ENCODE peak calls at places on chromosomes 6 and 20, in six cellular contexts. V is body of pancreas, K is GM12891, X is sigmoid colon, S is heart left ventricle, J is tibial nerve. R is an unnamed sample.

GRCh38 chr6:35635601-35636597 is 52.8 kb downstream of the FKBP5 start:
- DNase-seq in X (no peak), K (no peak), J (no peak), S (no peak), V (no peak), R (no peak)

GRCh38 chr6:126069457-126069856 is 83.1 kb downstream of the TRMT11 start:
- DNase-seq in X (no peak), S (no peak), V (no peak), K (no peak), J (no peak), R (no peak)

GRCh38 chr20:49578436-49578835 is 10.5 kb upstream of the PTGIS start:
- DNase-seq in S (no peak), X (peak; percentile 60), V (no peak), J (no peak), K (no peak), R (peak; percentile 23)

GRCh38 chr20:4040283-4041179 is 25.2 kb upstream of the RNF24 start:
- DNase-seq in J (no peak), K (no peak), V (peak; percentile 44), S (no peak), X (peak; percentile 14), R (no peak)

GRCh38 chr6:101351173-101351572 is 42.3 kb upstream of the GRIK2 start:
- DNase-seq in K (no peak), V (no peak), X (no peak), J (no peak), S (no peak), R (no peak)

GRCh38 chr20:57936636-57937310 is 227.0 kb upstream of the PMEPA1 start:
- DNase-seq in S (no peak), J (no peak), V (no peak), X (no peak), K (no peak), R (no peak)

GRCh38 chr20:11585752-11586352 is 331.8 kb upstream of the BTBD3 start:
- DNase-seq in J (no peak), V (no peak), X (no peak), K (no peak), S (no peak), R (no peak)

GRCh38 chr6:159979136-159979874 is 10.4 kb downstream of the IGF2R start:
- DNase-seq in K (no peak), V (no peak), J (no peak), X (no peak), S (no peak), R (peak; percentile 78)

GRCh38 chr6:52577022-52577777 is at the start of gene TRAM2:
- DNase-seq in V (peak; percentile 84), X (peak; percentile 92), K (peak; percentile 70), J (peak; percentile 68), S (peak; percentile 91), R (peak; percentile 96)

GRCh38 chr20:24379116-24379927 is 90.1 kb upstream of the SYNDIG1 start:
- DNase-seq in X (peak; percentile 75), J (no peak), S (peak; percentile 12), V (no peak), K (no peak), R (no peak)

GRCh38 chr6:126140015-126140414 is 153.7 kb downstream of the TRMT11 start:
- DNase-seq in S (no peak), J (no peak), X (no peak), K (no peak), V (no peak), R (no peak)

GRCh38 chr20:35978041-35978513 is 9.7 kb downstream of the CNBD2 start:
- DNase-seq in K (no peak), X (no peak), J (no peak), V (no peak), S (no peak), R (no peak)

GRCh38 chr20:35174458-35175216 is 2.8 kb downstream of the PROCR start:
- DNase-seq in V (peak; percentile 62), S (no peak), K (no peak), X (no peak), J (no peak), R (peak; percentile 65)

GRCh38 chr6:4672772-4673171 is 103.4 kb upstream of the CDYL start:
- DNase-seq in J (no peak), V (no peak), X (no peak), S (no peak), K (no peak), R (no peak)

GRCh38 chr6:38909020-38909730 is 139.4 kb upstream of the GLP1R start:
- DNase-seq in V (peak; percentile 54), K (no peak), X (no peak), S (no peak), J (no peak), R (no peak)

GRCh38 chr6:84086545-84087429 is 53.2 kb downstream of the MRAP2 start:
- DNase-seq in V (peak; percentile 7), X (no peak), J (no peak), K (no peak), S (no peak), R (no peak)

GRCh38 chr6:79546186-79546585 is 9.0 kb upstream of the LCA5 start:
- DNase-seq in S (no peak), X (no peak), J (no peak), V (no peak), K (no peak), R (no peak)

GRCh38 chr20:23873370-23874015 is 6.1 kb downstream of the CST5 start:
- DNase-seq in V (no peak), K (no peak), X (no peak), S (no peak), J (no peak), R (no peak)

GRCh38 chr6:127299522-127300240 is 33.0 kb downstream of the RNF146 start:
- DNase-seq in X (no peak), J (no peak), V (no peak), S (no peak), K (no peak), R (no peak)

GRCh38 chr6:134724653-134725340 is 225.1 kb downstream of the ALDH8A1 start:
- DNase-seq in X (no peak), K (no peak), V (peak; percentile 18), S (peak; percentile 46), J (no peak), R (no peak)

DNA sequence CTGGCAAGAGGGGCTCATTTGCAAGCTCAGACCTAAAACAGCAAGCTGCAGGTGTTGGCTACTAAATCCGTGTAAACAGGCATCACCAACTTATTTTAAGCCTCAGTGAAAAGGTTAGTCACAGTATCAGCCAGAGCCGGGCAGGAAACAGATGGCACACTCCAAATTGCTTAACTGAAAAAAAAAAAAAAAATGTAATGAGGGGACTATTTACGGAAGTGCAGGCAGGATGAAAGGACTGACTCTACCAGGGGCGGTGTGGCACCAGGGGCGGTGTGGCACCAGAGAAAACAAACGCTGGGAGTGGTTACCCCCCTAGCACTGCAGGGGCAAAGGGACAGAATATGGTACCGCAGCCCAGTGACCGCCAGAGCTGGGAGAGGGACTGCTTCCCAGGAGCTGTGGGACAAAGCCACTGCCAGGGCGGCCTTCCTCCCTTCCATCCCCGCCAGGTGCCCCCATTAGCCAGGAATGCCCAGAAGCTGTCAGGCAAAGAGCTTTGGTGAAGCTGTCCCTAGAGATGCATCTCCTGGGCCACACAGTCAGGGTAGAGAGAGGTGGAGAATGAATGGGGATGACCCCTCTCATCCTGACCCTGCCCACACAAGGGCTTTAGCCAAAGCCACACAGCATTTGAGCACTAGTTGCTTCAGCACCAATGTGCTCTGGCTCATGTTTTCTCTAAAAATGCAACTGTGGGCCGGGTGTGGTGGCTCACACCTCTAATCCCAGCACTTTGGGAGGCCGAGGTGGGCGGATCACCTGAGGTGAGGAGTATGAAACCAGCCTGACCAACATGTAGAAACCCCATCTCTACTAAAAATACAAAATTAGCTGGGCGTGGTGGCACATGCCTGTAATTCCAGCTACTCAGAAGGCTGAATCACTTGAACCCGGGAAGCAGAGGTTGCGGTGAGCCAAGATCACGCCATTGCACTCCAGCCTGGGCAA is 39.6 kb upstream of the GFOD1 start:
- DNase-seq in J (no peak), X (peak; percentile 70), V (peak; percentile 53), S (peak; percentile 53), K (peak; percentile 32), R (peak; percentile 89)
- TF ChIP-seq POLR2A in J (no peak), X (no peak), V (no peak), S (no peak), K (no peak), R (no peak)

GRCh38 chr20:63657937-63658748 is at the start of gene RTEL1:
- DNase-seq in X (peak; percentile 96), J (peak; percentile 80), S (peak; percentile 94), V (peak; percentile 91), K (peak; percentile 100), R (peak; percentile 97)

GRCh38 chr20:63660622-63661021 is 2.5 kb downstream of the RTEL1 start:
- DNase-seq in V (no peak), X (no peak), S (no peak), J (no peak), K (no peak), R (no peak)

GRCh38 chr20:63659370-63659769 is 1.3 kb downstream of the RTEL1 start:
- DNase-seq in X (peak; percentile 60), V (no peak), K (no peak), J (no peak), S (no peak), R (peak; percentile 77)

GRCh38 chr20:63657260-63657936 is 714 bp upstream of the RTEL1 start:
- DNase-seq in V (no peak), K (no peak), J (no peak), X (peak; percentile 64), S (no peak), R (peak; percentile 85)

GRCh38 chr20:63658749-63659187 is 656 bp downstream of the RTEL1 start:
- DNase-seq in J (no peak), S (peak; percentile 49), X (no peak), V (peak; percentile 34), K (no peak), R (peak; percentile 89)
- TF ChIP-seq POLR2A in J (no peak), S (no peak), X (no peak), V (no peak), K (no peak), R (no peak)

DNA sequence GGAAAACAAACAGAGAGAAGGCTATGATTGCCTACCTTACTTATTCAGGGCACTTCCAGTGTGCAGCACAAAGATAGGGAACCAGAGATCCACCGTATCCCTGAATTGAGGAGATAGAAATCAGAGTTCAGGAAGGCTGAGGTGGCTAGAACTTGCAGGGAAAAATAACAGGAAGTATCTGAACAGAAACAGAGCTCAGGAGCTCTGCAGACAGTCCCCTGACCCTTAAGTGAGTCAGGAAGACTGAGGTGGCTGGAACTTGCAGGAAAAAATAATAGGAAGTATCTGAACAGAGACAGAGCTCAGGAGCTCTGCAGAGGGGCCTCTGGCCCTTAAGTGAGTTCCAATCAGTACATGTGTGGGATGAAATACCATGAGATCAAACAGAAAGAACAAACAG is 65.4 kb downstream of the RPRD1B start:
- DNase-seq in K (no peak), X (no peak), S (no peak), J (no peak), V (no peak), R (no peak)
- TF ChIP-seq POLR2A in K (no peak), X (no peak), S (no peak), J (no peak), V (no peak), R (no peak)

DNA sequence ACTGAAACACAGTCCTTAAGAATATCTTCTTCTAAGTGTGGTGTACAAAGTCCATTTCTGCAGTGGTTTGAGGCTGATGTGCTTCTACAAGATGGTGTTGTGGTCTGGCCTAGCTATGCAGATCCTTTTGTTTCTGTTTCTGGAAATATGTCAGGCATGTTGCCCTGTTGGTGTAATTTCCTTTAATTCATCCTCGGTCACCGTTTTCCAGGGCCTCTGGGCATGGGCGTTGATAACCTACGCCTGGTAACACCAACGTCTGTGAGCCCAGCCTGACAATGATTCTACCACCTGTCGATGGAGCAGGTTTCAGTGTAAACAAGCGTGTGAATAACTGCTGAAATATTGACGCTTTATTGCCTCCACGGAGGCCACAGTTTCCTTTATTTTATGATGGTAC is 33.3 kb upstream of the AFDN start:
- DNase-seq in X (no peak), V (no peak), S (no peak), K (no peak), J (no peak), R (no peak)
- TF ChIP-seq POLR2A in X (no peak), V (no peak), S (no peak), K (no peak), J (no peak), R (no peak)

GRCh38 chr20:56795492-56795891 is 166.4 kb downstream of the TFAP2C start:
- DNase-seq in X (no peak), S (no peak), J (no peak), K (no peak), V (no peak), R (no peak)
- TF ChIP-seq POLR2A in X (no peak), S (no peak), J (no peak), K (no peak), V (no peak), R (no peak)

R was measured in spleen.